ENCODE peak calls at places on chromosomes 16 and 17, in nine cellular contexts. One of them, this sample, is unnamed.

GRCh38 chr16:71426069-71426879 is 15.6 kb downstream of the TLE7 start:
- DNase-seq in thoracic aorta: no peak
- DNase-seq in BJ: no peak
- DNase-seq in stimulated activated CD4-positive, alpha-beta T cell treated with anti-CD3 and anti-CD28 coated beads, Interleukin-1b, Interleukin-23, amount 100 ng/mL, for 48 hours: peak; percentile 62
- DNase-seq in RCC 7860: peak; percentile 43
- DNase-seq in HFF-Myc: peak; percentile 90
- DNase-seq in NCI-H82: peak; percentile 89
- DNase-seq in CD8-positive, alpha-beta memory T cell: peak; percentile 84
- DNase-seq in activated CD4-positive, alpha-beta T cell treated with anti-CD3 and anti-CD28 coated beads, Interleukin-2, amount 50 U/mL, for 1 hour: no peak
- DNase-seq in this sample: no peak

GRCh38 chr16:69863882-69864281 is 87.3 kb upstream of the CLEC18A start:
- DNase-seq in NCI-H82: no peak
- DNase-seq in BJ: no peak
- DNase-seq in thoracic aorta: no peak
- DNase-seq in stimulated activated CD4-positive, alpha-beta T cell treated with anti-CD3 and anti-CD28 coated beads, Interleukin-1b, Interleukin-23, amount 100 ng/mL, for 48 hours: no peak
- DNase-seq in RCC 7860: no peak
- DNase-seq in activated CD4-positive, alpha-beta T cell treated with anti-CD3 and anti-CD28 coated beads, Interleukin-2, amount 50 U/mL, for 1 hour: no peak
- DNase-seq in HFF-Myc: no peak
- DNase-seq in CD8-positive, alpha-beta memory T cell: no peak
- DNase-seq in this sample: no peak

GRCh38 chr17:61574542-61575351 is 16.3 kb downstream of the NACA2 start:
- DNase-seq in activated CD4-positive, alpha-beta T cell treated with anti-CD3 and anti-CD28 coated beads, Interleukin-2, amount 50 U/mL, for 1 hour: no peak
- DNase-seq in NCI-H82: peak; percentile 85
- DNase-seq in stimulated activated CD4-positive, alpha-beta T cell treated with anti-CD3 and anti-CD28 coated beads, Interleukin-1b, Interleukin-23, amount 100 ng/mL, for 48 hours: no peak
- DNase-seq in RCC 7860: no peak
- DNase-seq in HFF-Myc: peak; percentile 52
- DNase-seq in BJ: no peak
- DNase-seq in thoracic aorta: no peak
- DNase-seq in CD8-positive, alpha-beta memory T cell: no peak
- DNase-seq in this sample: no peak

GRCh38 chr16:85800321-85800669 is 800 bp downstream of the COX4I1 start:
- DNase-seq in activated CD4-positive, alpha-beta T cell treated with anti-CD3 and anti-CD28 coated beads, Interleukin-2, amount 50 U/mL, for 1 hour: peak; percentile 43
- DNase-seq in NCI-H82: no peak
- DNase-seq in stimulated activated CD4-positive, alpha-beta T cell treated with anti-CD3 and anti-CD28 coated beads, Interleukin-1b, Interleukin-23, amount 100 ng/mL, for 48 hours: peak; percentile 17
- DNase-seq in RCC 7860: no peak
- DNase-seq in CD8-positive, alpha-beta memory T cell: peak; percentile 61
- DNase-seq in BJ: no peak
- DNase-seq in HFF-Myc: no peak
- DNase-seq in thoracic aorta: no peak
- DNase-seq in this sample: no peak

GRCh38 chr17:67027031-67027628 is 17.2 kb upstream of the CACNG1 start:
- DNase-seq in BJ: no peak
- DNase-seq in stimulated activated CD4-positive, alpha-beta T cell treated with anti-CD3 and anti-CD28 coated beads, Interleukin-1b, Interleukin-23, amount 100 ng/mL, for 48 hours: no peak
- DNase-seq in CD8-positive, alpha-beta memory T cell: no peak
- DNase-seq in NCI-H82: no peak
- DNase-seq in thoracic aorta: no peak
- DNase-seq in RCC 7860: no peak
- DNase-seq in HFF-Myc: no peak
- DNase-seq in activated CD4-positive, alpha-beta T cell treated with anti-CD3 and anti-CD28 coated beads, Interleukin-2, amount 50 U/mL, for 1 hour: no peak
- DNase-seq in this sample: no peak

GRCh38 chr16:23378256-23378655 is 74.7 kb downstream of the COG7 start:
- DNase-seq in activated CD4-positive, alpha-beta T cell treated with anti-CD3 and anti-CD28 coated beads, Interleukin-2, amount 50 U/mL, for 1 hour: no peak
- DNase-seq in CD8-positive, alpha-beta memory T cell: no peak
- DNase-seq in RCC 7860: no peak
- DNase-seq in stimulated activated CD4-positive, alpha-beta T cell treated with anti-CD3 and anti-CD28 coated beads, Interleukin-1b, Interleukin-23, amount 100 ng/mL, for 48 hours: no peak
- DNase-seq in NCI-H82: no peak
- DNase-seq in HFF-Myc: no peak
- DNase-seq in thoracic aorta: no peak
- DNase-seq in BJ: no peak
- DNase-seq in this sample: no peak

GRCh38 chr17:43766413-43767052 is 7.9 kb upstream of the SOST start:
- DNase-seq in activated CD4-positive, alpha-beta T cell treated with anti-CD3 and anti-CD28 coated beads, Interleukin-2, amount 50 U/mL, for 1 hour: peak; percentile 58
- DNase-seq in BJ: no peak
- DNase-seq in thoracic aorta: no peak
- DNase-seq in NCI-H82: peak; percentile 72
- DNase-seq in RCC 7860: no peak
- DNase-seq in stimulated activated CD4-positive, alpha-beta T cell treated with anti-CD3 and anti-CD28 coated beads, Interleukin-1b, Interleukin-23, amount 100 ng/mL, for 48 hours: peak; percentile 11
- DNase-seq in HFF-Myc: no peak
- DNase-seq in CD8-positive, alpha-beta memory T cell: peak; percentile 64
- DNase-seq in this sample: peak; percentile 87

GRCh38 chr17:1227365-1227764 is 42.9 kb upstream of the BHLHA9 start:
- DNase-seq in BJ: no peak
- DNase-seq in CD8-positive, alpha-beta memory T cell: no peak
- DNase-seq in HFF-Myc: no peak
- DNase-seq in RCC 7860: no peak
- DNase-seq in NCI-H82: no peak
- DNase-seq in thoracic aorta: no peak
- DNase-seq in stimulated activated CD4-positive, alpha-beta T cell treated with anti-CD3 and anti-CD28 coated beads, Interleukin-1b, Interleukin-23, amount 100 ng/mL, for 48 hours: no peak
- DNase-seq in activated CD4-positive, alpha-beta T cell treated with anti-CD3 and anti-CD28 coated beads, Interleukin-2, amount 50 U/mL, for 1 hour: no peak
- DNase-seq in this sample: no peak

GRCh38 chr16:47873434-47873833 is 282.4 kb downstream of the ABCC12 start:
- DNase-seq in activated CD4-positive, alpha-beta T cell treated with anti-CD3 and anti-CD28 coated beads, Interleukin-2, amount 50 U/mL, for 1 hour: no peak
- DNase-seq in NCI-H82: peak; percentile 28
- DNase-seq in stimulated activated CD4-positive, alpha-beta T cell treated with anti-CD3 and anti-CD28 coated beads, Interleukin-1b, Interleukin-23, amount 100 ng/mL, for 48 hours: no peak
- DNase-seq in thoracic aorta: no peak
- DNase-seq in BJ: no peak
- DNase-seq in CD8-positive, alpha-beta memory T cell: no peak
- DNase-seq in HFF-Myc: no peak
- DNase-seq in RCC 7860: no peak
- DNase-seq in this sample: no peak

GRCh38 chr17:17058304-17058703 is 16.0 kb downstream of the MPRIP start:
- DNase-seq in stimulated activated CD4-positive, alpha-beta T cell treated with anti-CD3 and anti-CD28 coated beads, Interleukin-1b, Interleukin-23, amount 100 ng/mL, for 48 hours: no peak
- DNase-seq in BJ: no peak
- DNase-seq in HFF-Myc: no peak
- DNase-seq in thoracic aorta: no peak
- DNase-seq in CD8-positive, alpha-beta memory T cell: no peak
- DNase-seq in NCI-H82: no peak
- DNase-seq in activated CD4-positive, alpha-beta T cell treated with anti-CD3 and anti-CD28 coated beads, Interleukin-2, amount 50 U/mL, for 1 hour: no peak
- DNase-seq in RCC 7860: no peak
- DNase-seq in this sample: no peak

GRCh38 chr16:3364774-3365427 is 9.2 kb downstream of the OR2C1 start:
- DNase-seq in RCC 7860: peak; percentile 77
- DNase-seq in HFF-Myc: peak; percentile 60
- DNase-seq in activated CD4-positive, alpha-beta T cell treated with anti-CD3 and anti-CD28 coated beads, Interleukin-2, amount 50 U/mL, for 1 hour: peak; percentile 77
- DNase-seq in thoracic aorta: peak; percentile 39
- DNase-seq in stimulated activated CD4-positive, alpha-beta T cell treated with anti-CD3 and anti-CD28 coated beads, Interleukin-1b, Interleukin-23, amount 100 ng/mL, for 48 hours: peak; percentile 93
- DNase-seq in BJ: peak; percentile 84
- DNase-seq in NCI-H82: no peak
- DNase-seq in CD8-positive, alpha-beta memory T cell: peak; percentile 92
- DNase-seq in this sample: peak; percentile 89

GRCh38 chr16:48963306-48963705 is 318.3 kb downstream of the CBLN1 start:
- DNase-seq in BJ: no peak
- DNase-seq in RCC 7860: peak; percentile 82
- DNase-seq in CD8-positive, alpha-beta memory T cell: no peak
- DNase-seq in NCI-H82: peak; percentile 80
- DNase-seq in thoracic aorta: no peak
- DNase-seq in activated CD4-positive, alpha-beta T cell treated with anti-CD3 and anti-CD28 coated beads, Interleukin-2, amount 50 U/mL, for 1 hour: no peak
- DNase-seq in HFF-Myc: no peak
- DNase-seq in stimulated activated CD4-positive, alpha-beta T cell treated with anti-CD3 and anti-CD28 coated beads, Interleukin-1b, Interleukin-23, amount 100 ng/mL, for 48 hours: no peak
- DNase-seq in this sample: no peak

GRCh38 chr16:13873835-13874438 is 46.0 kb upstream of the ERCC4 start:
- DNase-seq in NCI-H82: peak; percentile 79
- DNase-seq in BJ: no peak
- DNase-seq in CD8-positive, alpha-beta memory T cell: no peak
- DNase-seq in RCC 7860: no peak
- DNase-seq in thoracic aorta: no peak
- DNase-seq in activated CD4-positive, alpha-beta T cell treated with anti-CD3 and anti-CD28 coated beads, Interleukin-2, amount 50 U/mL, for 1 hour: no peak
- DNase-seq in HFF-Myc: no peak
- DNase-seq in stimulated activated CD4-positive, alpha-beta T cell treated with anti-CD3 and anti-CD28 coated beads, Interleukin-1b, Interleukin-23, amount 100 ng/mL, for 48 hours: no peak
- DNase-seq in this sample: no peak

GRCh38 chr16:10170016-10170415 is 12.2 kb downstream of the GRIN2A start:
- DNase-seq in activated CD4-positive, alpha-beta T cell treated with anti-CD3 and anti-CD28 coated beads, Interleukin-2, amount 50 U/mL, for 1 hour: no peak
- DNase-seq in RCC 7860: no peak
- DNase-seq in NCI-H82: no peak
- DNase-seq in stimulated activated CD4-positive, alpha-beta T cell treated with anti-CD3 and anti-CD28 coated beads, Interleukin-1b, Interleukin-23, amount 100 ng/mL, for 48 hours: no peak
- DNase-seq in HFF-Myc: no peak
- DNase-seq in CD8-positive, alpha-beta memory T cell: no peak
- DNase-seq in BJ: no peak
- DNase-seq in thoracic aorta: no peak
- DNase-seq in this sample: no peak

GRCh38 chr17:71441098-71441497 is 679.7 kb upstream of the SOX9 start:
- DNase-seq in thoracic aorta: no peak
- DNase-seq in NCI-H82: peak; percentile 39
- DNase-seq in activated CD4-positive, alpha-beta T cell treated with anti-CD3 and anti-CD28 coated beads, Interleukin-2, amount 50 U/mL, for 1 hour: no peak
- DNase-seq in HFF-Myc: peak; percentile 72
- DNase-seq in stimulated activated CD4-positive, alpha-beta T cell treated with anti-CD3 and anti-CD28 coated beads, Interleukin-1b, Interleukin-23, amount 100 ng/mL, for 48 hours: no peak
- DNase-seq in CD8-positive, alpha-beta memory T cell: no peak
- DNase-seq in RCC 7860: peak; percentile 93
- DNase-seq in BJ: peak; percentile 80
- DNase-seq in this sample: no peak

GRCh38 chr17:42142371-42142896 is 12.4 kb downstream of the RAB5C start:
- DNase-seq in BJ: peak; percentile 76
- DNase-seq in activated CD4-positive, alpha-beta T cell treated with anti-CD3 and anti-CD28 coated beads, Interleukin-2, amount 50 U/mL, for 1 hour: no peak
- DNase-seq in stimulated activated CD4-positive, alpha-beta T cell treated with anti-CD3 and anti-CD28 coated beads, Interleukin-1b, Interleukin-23, amount 100 ng/mL, for 48 hours: no peak
- DNase-seq in HFF-Myc: no peak
- DNase-seq in thoracic aorta: no peak
- DNase-seq in NCI-H82: no peak
- DNase-seq in CD8-positive, alpha-beta memory T cell: no peak
- DNase-seq in RCC 7860: no peak
- DNase-seq in this sample: no peak

GRCh38 chr17:63973930-63974593 is 1.3 kb upstream of the SCN4A start:
- DNase-seq in CD8-positive, alpha-beta memory T cell: no peak
- DNase-seq in HFF-Myc: no peak
- DNase-seq in NCI-H82: no peak
- DNase-seq in thoracic aorta: no peak
- DNase-seq in BJ: no peak
- DNase-seq in stimulated activated CD4-positive, alpha-beta T cell treated with anti-CD3 and anti-CD28 coated beads, Interleukin-1b, Interleukin-23, amount 100 ng/mL, for 48 hours: no peak
- DNase-seq in RCC 7860: peak; percentile 51
- DNase-seq in activated CD4-positive, alpha-beta T cell treated with anti-CD3 and anti-CD28 coated beads, Interleukin-2, amount 50 U/mL, for 1 hour: no peak
- DNase-seq in this sample: peak; percentile 42

GRCh38 chr16:72877374-72878028 is 170.4 kb downstream of the ZFHX3 start:
- DNase-seq in BJ: peak; percentile 85
- DNase-seq in activated CD4-positive, alpha-beta T cell treated with anti-CD3 and anti-CD28 coated beads, Interleukin-2, amount 50 U/mL, for 1 hour: no peak
- DNase-seq in CD8-positive, alpha-beta memory T cell: no peak
- DNase-seq in stimulated activated CD4-positive, alpha-beta T cell treated with anti-CD3 and anti-CD28 coated beads, Interleukin-1b, Interleukin-23, amount 100 ng/mL, for 48 hours: no peak
- DNase-seq in HFF-Myc: peak; percentile 86
- DNase-seq in NCI-H82: no peak
- DNase-seq in RCC 7860: peak; percentile 94
- DNase-seq in thoracic aorta: no peak
- DNase-seq in this sample: no peak

GRCh38 chr16:2189252-2189893 is 7.0 kb downstream of the CASKIN1 start:
- DNase-seq in activated CD4-positive, alpha-beta T cell treated with anti-CD3 and anti-CD28 coated beads, Interleukin-2, amount 50 U/mL, for 1 hour: no peak
- DNase-seq in RCC 7860: no peak
- DNase-seq in BJ: no peak
- DNase-seq in thoracic aorta: no peak
- DNase-seq in CD8-positive, alpha-beta memory T cell: no peak
- DNase-seq in HFF-Myc: no peak
- DNase-seq in NCI-H82: no peak
- DNase-seq in stimulated activated CD4-positive, alpha-beta T cell treated with anti-CD3 and anti-CD28 coated beads, Interleukin-1b, Interleukin-23, amount 100 ng/mL, for 48 hours: no peak
- DNase-seq in this sample: no peak

GRCh38 chr17:42672038-42672437 is 4.8 kb downstream of the PLEKHH3 start:
- DNase-seq in activated CD4-positive, alpha-beta T cell treated with anti-CD3 and anti-CD28 coated beads, Interleukin-2, amount 50 U/mL, for 1 hour: no peak
- DNase-seq in CD8-positive, alpha-beta memory T cell: no peak
- DNase-seq in stimulated activated CD4-positive, alpha-beta T cell treated with anti-CD3 and anti-CD28 coated beads, Interleukin-1b, Interleukin-23, amount 100 ng/mL, for 48 hours: no peak
- DNase-seq in NCI-H82: no peak
- DNase-seq in HFF-Myc: no peak
- DNase-seq in RCC 7860: no peak
- DNase-seq in BJ: no peak
- DNase-seq in thoracic aorta: no peak
- DNase-seq in this sample: no peak

GRCh38 chr17:41773190-41773588 is 13.3 kb downstream of the JUP start:
- DNase-seq in RCC 7860: peak; percentile 88
- DNase-seq in thoracic aorta: no peak
- DNase-seq in HFF-Myc: peak; percentile 71
- DNase-seq in activated CD4-positive, alpha-beta T cell treated with anti-CD3 and anti-CD28 coated beads, Interleukin-2, amount 50 U/mL, for 1 hour: no peak
- DNase-seq in BJ: peak; percentile 61
- DNase-seq in CD8-positive, alpha-beta memory T cell: no peak
- DNase-seq in stimulated activated CD4-positive, alpha-beta T cell treated with anti-CD3 and anti-CD28 coated beads, Interleukin-1b, Interleukin-23, amount 100 ng/mL, for 48 hours: no peak
- DNase-seq in NCI-H82: peak; percentile 38
- DNase-seq in this sample: peak; percentile 83

GRCh38 chr16:84497836-84498610 is 6.4 kb downstream of the MEAK7 start:
- DNase-seq in activated CD4-positive, alpha-beta T cell treated with anti-CD3 and anti-CD28 coated beads, Interleukin-2, amount 50 U/mL, for 1 hour: no peak
- DNase-seq in HFF-Myc: no peak
- DNase-seq in thoracic aorta: no peak
- DNase-seq in NCI-H82: no peak
- DNase-seq in CD8-positive, alpha-beta memory T cell: no peak
- DNase-seq in BJ: no peak
- DNase-seq in RCC 7860: no peak
- DNase-seq in stimulated activated CD4-positive, alpha-beta T cell treated with anti-CD3 and anti-CD28 coated beads, Interleukin-1b, Interleukin-23, amount 100 ng/mL, for 48 hours: no peak
- DNase-seq in this sample: no peak

GRCh38 chr16:48596326-48596725 is 13.7 kb downstream of the N4BP1 start:
- DNase-seq in stimulated activated CD4-positive, alpha-beta T cell treated with anti-CD3 and anti-CD28 coated beads, Interleukin-1b, Interleukin-23, amount 100 ng/mL, for 48 hours: peak; percentile 69
- DNase-seq in NCI-H82: no peak
- DNase-seq in thoracic aorta: no peak
- DNase-seq in RCC 7860: no peak
- DNase-seq in BJ: no peak
- DNase-seq in activated CD4-positive, alpha-beta T cell treated with anti-CD3 and anti-CD28 coated beads, Interleukin-2, amount 50 U/mL, for 1 hour: no peak
- DNase-seq in HFF-Myc: no peak
- DNase-seq in CD8-positive, alpha-beta memory T cell: peak; percentile 60
- DNase-seq in this sample: no peak

GRCh38 chr17:74598346-74599022 is 6.4 kb upstream of the CD300LD start:
- DNase-seq in RCC 7860: no peak
- DNase-seq in activated CD4-positive, alpha-beta T cell treated with anti-CD3 and anti-CD28 coated beads, Interleukin-2, amount 50 U/mL, for 1 hour: no peak
- DNase-seq in thoracic aorta: no peak
- DNase-seq in HFF-Myc: no peak
- DNase-seq in BJ: no peak
- DNase-seq in NCI-H82: no peak
- DNase-seq in CD8-positive, alpha-beta memory T cell: no peak
- DNase-seq in stimulated activated CD4-positive, alpha-beta T cell treated with anti-CD3 and anti-CD28 coated beads, Interleukin-1b, Interleukin-23, amount 100 ng/mL, for 48 hours: no peak
- DNase-seq in this sample: no peak

GRCh38 chr16:81350306-81350615 is 35.5 kb downstream of the GAN start:
- DNase-seq in thoracic aorta: no peak
- DNase-seq in RCC 7860: no peak
- DNase-seq in activated CD4-positive, alpha-beta T cell treated with anti-CD3 and anti-CD28 coated beads, Interleukin-2, amount 50 U/mL, for 1 hour: no peak
- DNase-seq in HFF-Myc: no peak
- DNase-seq in CD8-positive, alpha-beta memory T cell: no peak
- DNase-seq in BJ: no peak
- DNase-seq in stimulated activated CD4-positive, alpha-beta T cell treated with anti-CD3 and anti-CD28 coated beads, Interleukin-1b, Interleukin-23, amount 100 ng/mL, for 48 hours: no peak
- DNase-seq in NCI-H82: peak; percentile 3
- DNase-seq in this sample: no peak

GRCh38 chr17:61770043-61770442 is 93.3 kb downstream of the BRIP1 start:
- DNase-seq in HFF-Myc: no peak
- DNase-seq in thoracic aorta: no peak
- DNase-seq in stimulated activated CD4-positive, alpha-beta T cell treated with anti-CD3 and anti-CD28 coated beads, Interleukin-1b, Interleukin-23, amount 100 ng/mL, for 48 hours: no peak
- DNase-seq in NCI-H82: peak; percentile 70
- DNase-seq in RCC 7860: no peak
- DNase-seq in BJ: no peak
- DNase-seq in CD8-positive, alpha-beta memory T cell: no peak
- DNase-seq in activated CD4-positive, alpha-beta T cell treated with anti-CD3 and anti-CD28 coated beads, Interleukin-2, amount 50 U/mL, for 1 hour: no peak
- DNase-seq in this sample: no peak

GRCh38 chr17:17541640-17542001 is 45.4 kb upstream of the RASD1 start:
- DNase-seq in activated CD4-positive, alpha-beta T cell treated with anti-CD3 and anti-CD28 coated beads, Interleukin-2, amount 50 U/mL, for 1 hour: no peak
- DNase-seq in HFF-Myc: no peak
- DNase-seq in NCI-H82: no peak
- DNase-seq in thoracic aorta: no peak
- DNase-seq in RCC 7860: no peak
- DNase-seq in CD8-positive, alpha-beta memory T cell: no peak
- DNase-seq in BJ: no peak
- DNase-seq in stimulated activated CD4-positive, alpha-beta T cell treated with anti-CD3 and anti-CD28 coated beads, Interleukin-1b, Interleukin-23, amount 100 ng/mL, for 48 hours: no peak
- DNase-seq in this sample: no peak

GRCh38 chr16:75317101-75317522 is 65.7 kb upstream of the BCAR1 start:
- DNase-seq in RCC 7860: no peak
- DNase-seq in BJ: no peak
- DNase-seq in stimulated activated CD4-positive, alpha-beta T cell treated with anti-CD3 and anti-CD28 coated beads, Interleukin-1b, Interleukin-23, amount 100 ng/mL, for 48 hours: no peak
- DNase-seq in NCI-H82: no peak
- DNase-seq in HFF-Myc: no peak
- DNase-seq in activated CD4-positive, alpha-beta T cell treated with anti-CD3 and anti-CD28 coated beads, Interleukin-2, amount 50 U/mL, for 1 hour: no peak
- DNase-seq in thoracic aorta: no peak
- DNase-seq in CD8-positive, alpha-beta memory T cell: no peak
- DNase-seq in this sample: no peak

GRCh38 chr17:43591750-43592562 is 45.8 kb upstream of the ETV4 start:
- DNase-seq in activated CD4-positive, alpha-beta T cell treated with anti-CD3 and anti-CD28 coated beads, Interleukin-2, amount 50 U/mL, for 1 hour: no peak
- DNase-seq in stimulated activated CD4-positive, alpha-beta T cell treated with anti-CD3 and anti-CD28 coated beads, Interleukin-1b, Interleukin-23, amount 100 ng/mL, for 48 hours: no peak
- DNase-seq in BJ: no peak
- DNase-seq in RCC 7860: peak; percentile 79
- DNase-seq in HFF-Myc: peak; percentile 73
- DNase-seq in NCI-H82: no peak
- DNase-seq in thoracic aorta: peak; percentile 28
- DNase-seq in CD8-positive, alpha-beta memory T cell: no peak
- DNase-seq in this sample: peak; percentile 80

GRCh38 chr17:75561927-75562603 is 25.5 kb upstream of the MYO15B start:
- DNase-seq in BJ: peak; percentile 37
- DNase-seq in HFF-Myc: no peak
- DNase-seq in RCC 7860: peak; percentile 52
- DNase-seq in thoracic aorta: no peak
- DNase-seq in NCI-H82: no peak
- DNase-seq in activated CD4-positive, alpha-beta T cell treated with anti-CD3 and anti-CD28 coated beads, Interleukin-2, amount 50 U/mL, for 1 hour: no peak
- DNase-seq in CD8-positive, alpha-beta memory T cell: no peak
- DNase-seq in stimulated activated CD4-positive, alpha-beta T cell treated with anti-CD3 and anti-CD28 coated beads, Interleukin-1b, Interleukin-23, amount 100 ng/mL, for 48 hours: no peak
- DNase-seq in this sample: no peak

This sample was measured in Right ventricle myocardium inferior.